ENCODE peak calls at places on chromosomes 11 and 22, in four cellular contexts. B, S, X and C are unnamed samples.
A peak's percentile ranks its signal among the peaks of the same experiment; 100 is the strongest.

GRCh38 chr11:11253995-11254394 is 99.1 kb downstream of the CSNK2A3 start:
- DNase-seq in B (no peak), S (no peak), X (no peak), C (no peak)

GRCh38 chr22:44919691-44920090 is 90.1 kb downstream of the PHF21B start:
- DNase-seq in B (peak; percentile 42), S (no peak), X (no peak), C (no peak)

GRCh38 chr11:123268118-123268517 is 73.1 kb upstream of the CLMP start:
- DNase-seq in B (no peak), S (no peak), X (no peak), C (no peak)

GRCh38 chr11:13772223-13773046 is 104.0 kb downstream of the FAR1 start:
- DNase-seq in X (peak; percentile 82), S (no peak), B (no peak), C (peak; percentile 76)

GRCh38 chr22:35555351-35555915 is 14.8 kb downstream of the RASD2 start:
- DNase-seq in X (no peak), S (no peak), B (no peak), C (peak; percentile 34)

GRCh38 chr11:62273284-62273683 is 3.3 kb downstream of the SCGB2A2 start:
- DNase-seq in X (no peak), B (peak; percentile 16), S (no peak), C (no peak)

GRCh38 chr22:48941903-48942625 is 885.6 kb downstream of the BRD1 start:
- DNase-seq in B (peak; percentile 31), S (no peak), X (no peak), C (no peak)

GRCh38 chr11:121464352-121464946 is 11.7 kb upstream of the SORL1-AS1 start:
- DNase-seq in S (no peak), B (no peak), X (peak; percentile 66), C (peak; percentile 88)

GRCh38 chr22:49856343-49856742 is 2.7 kb downstream of the ZBED4 start:
- DNase-seq in X (no peak), S (no peak), B (peak; percentile 46), C (no peak)

GRCh38 chr22:42473484-42474193 is 41.4 kb upstream of the NFAM1 start:
- DNase-seq in B (peak; percentile 58), X (peak; percentile 64), S (no peak), C (peak; percentile 81)

GRCh38 chr11:19728436-19728835 is 15.8 kb downstream of the NAV2 start:
- DNase-seq in B (no peak), X (no peak), S (no peak), C (peak; percentile 93)

GRCh38 chr11:73374130-73374529 is 2.1 kb upstream of the RELT start:
- DNase-seq in X (no peak), B (no peak), S (no peak), C (peak; percentile 28)